ENCODE peak calls at places on chromosome 4, in eight cellular contexts. L is midbrain; W is HFF-Myc; M is CD4-positive, alpha-beta T cell; T is D341Med; Y is dorsolateral prefrontal cortex; S is activated CD4-positive, alpha-beta T cell treated with anti-CD3 and anti-CD28 coated beads, Interleukin-2, amount 50 U/mL, for 24 hours; J is BJ. N is an unnamed sample.

GRCh38 chr4:153467154-153467896 is 1.2 kb downstream of the TMEM131L start:
- DNase-seq in L (no peak), W (no peak), M (peak), T (peak), Y (peak), S (peak), J (no peak), N (peak)

GRCh38 chr4:157824006-157824405 is 348.8 kb downstream of the GASK1B start:
- DNase-seq in L (no peak), W (no peak), M (no peak), T (no peak), Y (no peak), S (no peak), J (no peak), N (no peak)

GRCh38 chr4:6530964-6531363 is 44.0 kb upstream of the MAN2B2 start:
- DNase-seq in L (no peak), W (no peak), M (no peak), T (no peak), Y (no peak), S (no peak), J (no peak), N (no peak)

GRCh38 chr4:6916587-6917444 is 7.2 kb downstream of the TBC1D14 start:
- DNase-seq in L (no peak), W (no peak), M (peak), T (peak), Y (no peak), S (no peak), J (no peak), N (no peak)

GRCh38 chr4:174531486-174531885 is 9.2 kb upstream of the HPGD start:
- DNase-seq in L (no peak), W (no peak), M (no peak), T (no peak), Y (no peak), S (no peak), J (no peak), N (no peak)

GRCh38 chr4:21780158-21780557 is 168.4 kb downstream of the KCNIP4 start:
- DNase-seq in L (no peak), W (no peak), M (no peak), T (no peak), Y (no peak), S (no peak), J (no peak), N (no peak)

GRCh38 chr4:117064297-117064696 is 21.1 kb downstream of the TRAM1L1 start:
- DNase-seq in L (no peak), W (no peak), M (no peak), T (no peak), Y (no peak), S (no peak), J (no peak), N (no peak)

GRCh38 chr4:95547708-95548471 is 883 bp downstream of the UNC5C start:
- DNase-seq in L (peak), W (no peak), M (no peak), T (peak), Y (peak), S (no peak), J (no peak), N (peak)

GRCh38 chr4:119478446-119479179 is 150.0 kb downstream of the PDE5A start:
- DNase-seq in L (no peak), W (no peak), M (no peak), T (peak), Y (no peak), S (no peak), J (no peak), N (peak)

GRCh38 chr4:110452546-110452945 is 23.4 kb upstream of the ENPEP start:
- DNase-seq in L (no peak), W (no peak), M (no peak), T (no peak), Y (no peak), S (no peak), J (no peak), N (no peak)

GRCh38 chr4:4847011-4847410 is 12.5 kb upstream of the MSX1 start:
- DNase-seq in L (no peak), W (no peak), M (no peak), T (no peak), Y (no peak), S (no peak), J (no peak), N (no peak)

GRCh38 chr4:121938282-121939092 is 13.4 kb downstream of the TRPC3 start:
- DNase-seq in L (no peak), W (no peak), M (no peak), T (no peak), Y (no peak), S (no peak), J (no peak), N (no peak)

GRCh38 chr4:9898596-9899345 is 117.3 kb downstream of the DRD5 start:
- DNase-seq in L (peak), W (no peak), M (no peak), T (peak), Y (no peak), S (no peak), J (no peak), N (peak)

GRCh38 chr4:7650606-7651400 is 216.1 kb upstream of the PSAPL1 start:
- DNase-seq in L (no peak), W (no peak), M (no peak), T (peak), Y (no peak), S (no peak), J (no peak), N (no peak)

GRCh38 chr4:94690851-94691254 is 66.9 kb upstream of the BMPR1B start:
- DNase-seq in L (no peak), W (no peak), M (no peak), T (no peak), Y (no peak), S (no peak), J (no peak), N (no peak)

GRCh38 chr4:3671571-3672464 is 94.4 kb upstream of the ADRA2C start:
- DNase-seq in L (no peak), W (no peak), M (no peak), T (no peak), Y (no peak), S (no peak), J (no peak), N (no peak)

GRCh38 chr4:65367306-65367705 is 303.0 kb downstream of the EPHA5 start:
- DNase-seq in L (no peak), W (no peak), M (no peak), T (no peak), Y (no peak), S (no peak), J (no peak), N (no peak)

GRCh38 chr4:52037730-52038108 is 380 bp downstream of the SGCB start:
- DNase-seq in L (peak), W (no peak), M (no peak), T (peak), Y (peak), S (no peak), J (no peak), N (peak)

GRCh38 chr4:24013666-24014422 is 124.0 kb upstream of the PPARGC1A start:
- DNase-seq in L (peak), W (no peak), M (no peak), T (no peak), Y (no peak), S (no peak), J (no peak), N (peak)

GRCh38 chr4:83890231-83890630 is 354.3 kb downstream of the GPAT3 start:
- DNase-seq in L (no peak), W (no peak), M (no peak), T (no peak), Y (no peak), S (no peak), J (no peak), N (no peak)

GRCh38 chr4:79652232-79652631 is 244.2 kb upstream of the GK2 start:
- DNase-seq in L (no peak), W (no peak), M (no peak), T (no peak), Y (no peak), S (no peak), J (no peak), N (no peak)

GRCh38 chr4:25943312-25943711 is 29.3 kb downstream of the SMIM20 start:
- DNase-seq in L (no peak), W (no peak), M (no peak), T (no peak), Y (no peak), S (no peak), J (no peak), N (no peak)

GRCh38 chr4:26015133-26015651 is 101.2 kb downstream of the SMIM20 start:
- DNase-seq in L (no peak), W (no peak), M (no peak), T (no peak), Y (no peak), S (no peak), J (peak), N (peak)

GRCh38 chr4:76558391-76559235 is 123.6 kb downstream of the SHROOM3 start:
- DNase-seq in L (no peak), W (no peak), M (no peak), T (no peak), Y (no peak), S (no peak), J (no peak), N (no peak)

GRCh38 chr4:134624365-134624764 is 422.8 kb upstream of the PABPC4L start:
- DNase-seq in L (no peak), W (no peak), M (no peak), T (no peak), Y (no peak), S (no peak), J (no peak), N (no peak)

GRCh38 chr4:139814285-139815015 is 148.8 kb downstream of the MGST2 start:
- DNase-seq in L (no peak), W (no peak), M (no peak), T (no peak), Y (no peak), S (no peak), J (peak), N (no peak)

GRCh38 chr4:83548151-83548905 is 12.4 kb downstream of the GPAT3 start:
- DNase-seq in L (no peak), W (peak), M (peak), T (peak), Y (no peak), S (peak), J (peak), N (peak)

GRCh38 chr4:115334736-115335411 is 221.5 kb upstream of the NDST4 start:
- DNase-seq in L (no peak), W (no peak), M (no peak), T (no peak), Y (no peak), S (no peak), J (no peak), N (no peak)

GRCh38 chr4:113575391-113575790 is 186.1 kb downstream of the CAMK2D start:
- DNase-seq in L (no peak), W (no peak), M (no peak), T (no peak), Y (no peak), S (no peak), J (no peak), N (no peak)

GRCh38 chr4:145557720-145558119 is 61.5 kb upstream of the MMAA start:
- DNase-seq in L (peak), W (peak), M (no peak), T (peak), Y (no peak), S (peak), J (no peak), N (peak)

GRCh38 chr4:131006388-131006787 is 1910.4 kb downstream of the C4orf33 start:
- DNase-seq in L (no peak), W (no peak), M (no peak), T (no peak), Y (no peak), S (no peak), J (no peak), N (no peak)

GRCh38 chr4:103397527-103397926 is 199.4 kb upstream of the CENPE start:
- DNase-seq in L (no peak), W (no peak), M (no peak), T (no peak), Y (no peak), S (no peak), J (no peak), N (no peak)